ENCODE peak calls at places on chromosome 15, in nine cellular contexts. W is activated naive CD8-positive, alpha-beta T cell treated with anti-CD3 and anti-CD28 coated beads, Interleukin-2, amount 10 ng/mL, durations not matched to agents 7 days and 5 days; Q is stimulated activated naive CD8-positive, alpha-beta T cell treated with anti-CD3 and anti-CD28 coated beads, Interleukin-15, amount 100 ng/mL, for 72 hours; Y is HCT116; B is activated CD4-positive, CD25-positive, alpha-beta regulatory T cell treated with anti-CD3 and anti-CD28 coated beads, Interleukin-2, amount 50 U/mL, for 24 hours; O is aorta; R is activated CD8-positive, alpha-beta memory T cell treated with anti-CD3 and anti-CD28 coated beads, Interleukin-2, amount 10 ng/mL, durations not matched to agents 7 days and 5 days; D is central memory CD8-positive, alpha-beta T cell; X is upper lobe of right lung. Z is an unnamed sample.

GRCh38 chr15:95447486-95447885 is 883.0 kb upstream of the NR2F2 start:
- ATAC-seq in W (no peak), X (no peak), R (peak), B (no peak), D (no peak), O (no peak), Y (no peak), Q (no peak), Z (no peak)

GRCh38 chr15:28985691-28986090 is 99.9 kb downstream of the APBA2 start:
- ATAC-seq in X (no peak), O (no peak), Q (no peak), Y (no peak), W (no peak), R (no peak), B (no peak), D (no peak), Z (no peak)

GRCh38 chr15:63752075-63752684 is 81.6 kb downstream of the HERC1 start:
- ATAC-seq in R (peak), Y (peak), D (peak), B (peak), O (no peak), Q (peak), X (peak), W (peak), Z (peak)

GRCh38 chr15:32152574-32152973 is 122.3 kb downstream of the CHRNA7 start:
- ATAC-seq in X (no peak), D (no peak), R (no peak), W (no peak), O (no peak), B (no peak), Y (no peak), Q (no peak), Z (no peak)

GRCh38 chr15:51992953-51993352 is 21.4 kb upstream of the LEO1 start:
- ATAC-seq in Q (no peak), D (no peak), W (no peak), X (no peak), R (no peak), Y (no peak), O (no peak), B (no peak), Z (no peak)

GRCh38 chr15:62190257-62190656 is 25.2 kb upstream of the C2CD4B start:
- ATAC-seq in B (no peak), O (no peak), D (no peak), W (no peak), X (no peak), Q (no peak), Y (no peak), R (no peak), Z (no peak)

GRCh38 chr15:100159436-100159835 is 182.3 kb downstream of the ADAMTS17 start:
- ATAC-seq in Y (no peak), R (no peak), D (no peak), O (no peak), B (no peak), X (no peak), Q (no peak), W (no peak), Z (no peak)

GRCh38 chr15:80776420-80777045 is 2.6 kb upstream of the CEMIP start:
- ATAC-seq in B (peak), Q (no peak), D (no peak), X (peak), Y (peak), W (no peak), O (peak), R (no peak), Z (peak)

GRCh38 chr15:60962087-60962486 is 267.0 kb downstream of the RORA start:
- ATAC-seq in Q (no peak), Y (no peak), O (no peak), B (no peak), W (no peak), R (no peak), D (no peak), X (no peak), Z (no peak)

GRCh38 chr15:30923429-30923828 is 19.7 kb downstream of the FAN1 start:
- ATAC-seq in W (no peak), X (no peak), R (no peak), Q (no peak), O (no peak), B (no peak), Y (no peak), D (no peak), Z (no peak)

GRCh38 chr15:74500401-74500800 is 39.4 kb upstream of the UBL7 start:
- ATAC-seq in R (no peak), W (no peak), B (no peak), Y (no peak), Q (no peak), D (no peak), X (no peak), O (no peak), Z (no peak)

GRCh38 chr15:80461370-80462060 is 57.3 kb downstream of the ARNT2 start:
- ATAC-seq in W (no peak), O (no peak), Y (no peak), Q (no peak), D (no peak), B (no peak), R (no peak), X (peak), Z (peak)

GRCh38 chr15:52241489-52241888 is 50.3 kb upstream of the GNB5 start:
- ATAC-seq in X (no peak), O (no peak), D (peak), B (peak), R (peak), W (peak), Y (no peak), Q (peak), Z (no peak)

GRCh38 chr15:58643996-58644395 is 105.5 kb downstream of the ADAM10 start:
- ATAC-seq in D (no peak), W (no peak), B (no peak), Y (no peak), Q (no peak), R (no peak), X (no peak), O (no peak), Z (no peak)

GRCh38 chr15:27573800-27574485 is 525.2 kb downstream of the OCA2 start:
- ATAC-seq in W (no peak), R (no peak), Q (no peak), B (no peak), Y (no peak), X (no peak), O (no peak), D (no peak), Z (no peak)

GRCh38 chr15:41892621-41893421 is 1.0 kb downstream of the SPTBN5 start:
- ATAC-seq in D (no peak), O (no peak), Y (no peak), X (peak), W (no peak), R (peak), Q (peak), B (no peak), Z (peak)